ENCODE peak calls at places on chromosome 12, in nine cellular contexts. A, X, C, Z, R, B, L, O and I are unnamed samples.

GRCh38 chr12:12384601-12385321 is 27.9 kb downstream of the BORCS5 start:
- DNase-seq in A (no peak), X (no peak), C (no peak), Z (no peak), R (no peak), B (peak), L (peak), O (peak), I (no peak)

GRCh38 chr12:15772405-15773018 is 16.7 kb downstream of the EPS8 start:
- DNase-seq in A (no peak), X (no peak), C (peak), Z (no peak), R (no peak), B (no peak), L (no peak), O (no peak), I (peak)

GRCh38 chr12:26817183-26817591 is 15.8 kb downstream of the ITPR2 start:
- DNase-seq in A (no peak), X (no peak), C (no peak), Z (no peak), R (no peak), B (no peak), L (no peak), O (no peak), I (no peak)

GRCh38 chr12:43861847-43862150 is 25.9 kb downstream of the TMEM117 start:
- DNase-seq in A (no peak), X (no peak), C (no peak), Z (no peak), R (no peak), B (no peak), L (no peak), O (no peak), I (no peak)

GRCh38 chr12:105041186-105041585 is 43.1 kb downstream of the ALDH1L2 start:
- DNase-seq in A (no peak), X (no peak), C (no peak), Z (no peak), R (no peak), B (no peak), L (no peak), O (no peak), I (no peak)

GRCh38 chr12:41345071-41345470 is 157.0 kb downstream of the PDZRN4 start:
- DNase-seq in A (no peak), X (no peak), C (no peak), Z (no peak), R (no peak), B (no peak), L (no peak), O (no peak), I (no peak)

GRCh38 chr12:47066278-47067048 is 13.0 kb upstream of the PCED1B start:
- DNase-seq in A (no peak), X (no peak), C (no peak), Z (no peak), R (no peak), B (no peak), L (no peak), O (no peak), I (no peak)

GRCh38 chr12:131242741-131243496 is 289.2 kb downstream of the ADGRD1 start:
- DNase-seq in A (no peak), X (no peak), C (peak), Z (peak), R (peak), B (peak), L (no peak), O (no peak), I (no peak)

GRCh38 chr12:108594-108993 is 42.0 kb downstream of the IQSEC3 start:
- DNase-seq in A (no peak), X (peak), C (no peak), Z (no peak), R (no peak), B (no peak), L (no peak), O (no peak), I (no peak)

GRCh38 chr12:104462931-104463339 is 6.2 kb downstream of the CHST11 start:
- DNase-seq in A (no peak), X (no peak), C (no peak), Z (no peak), R (no peak), B (no peak), L (no peak), O (no peak), I (no peak)

GRCh38 chr12:89492883-89493282 is 31.7 kb downstream of the GALNT4 start:
- DNase-seq in A (no peak), X (no peak), C (no peak), Z (no peak), R (no peak), B (no peak), L (no peak), O (no peak), I (no peak)

GRCh38 chr12:70619471-70620152 is 17.6 kb downstream of the PTPRB start:
- DNase-seq in A (no peak), X (no peak), C (peak), Z (no peak), R (no peak), B (no peak), L (no peak), O (no peak), I (peak)

GRCh38 chr12:92899388-92900001 is 29.6 kb downstream of the EEA1 start:
- DNase-seq in A (no peak), X (peak), C (peak), Z (no peak), R (peak), B (no peak), L (no peak), O (no peak), I (peak)

GRCh38 chr12:89235189-89235993 is 116.9 kb downstream of the DUSP6 start:
- DNase-seq in A (no peak), X (no peak), C (no peak), Z (no peak), R (no peak), B (no peak), L (no peak), O (no peak), I (no peak)

GRCh38 chr12:110039085-110039807 is 9.1 kb downstream of the C12orf76 start:
- DNase-seq in A (no peak), X (no peak), C (peak), Z (no peak), R (peak), B (no peak), L (no peak), O (no peak), I (peak)